ENCODE peak calls at places on chromosome 5, in six cellular contexts. F is neuronal stem cell, W is kidney epithelial cell, V is IMR-90, H is AG04450, D is endothelial cell of umbilical vein. Z is an unnamed sample.

GRCh38 chr5:147148715-147149114 is 86.1 kb upstream of the STK32A start:
- DNase-seq in D (no peak), H (no peak), V (no peak), F (no peak), W (no peak), Z (no peak)

GRCh38 chr5:112338681-112339337 is 80.3 kb downstream of the EPB41L4A start:
- DNase-seq in F (no peak), W (peak; percentile 70), H (no peak), D (peak; percentile 91), V (no peak), Z (no peak)

GRCh38 chr5:1512541-1513291 is 11.0 kb downstream of the LPCAT1 start:
- DNase-seq in D (no peak), H (no peak), V (no peak), F (no peak), W (no peak), Z (no peak)

GRCh38 chr5:58544195-58544594 is 38.7 kb upstream of the RAB3C start:
- DNase-seq in V (no peak), F (no peak), H (no peak), D (no peak), W (no peak), Z (no peak)

GRCh38 chr5:178529080-178529479 is 61.1 kb downstream of the COL23A1 start:
- DNase-seq in F (no peak), D (no peak), V (no peak), H (no peak), W (no peak), Z (no peak)

GRCh38 chr5:38443390-38443789 is 113.1 kb downstream of the LIFR start:
- DNase-seq in V (no peak), H (no peak), W (no peak), D (no peak), F (no peak), Z (no peak)

GRCh38 chr5:157626831-157627230 is 25.4 kb downstream of the SOX30 start:
- DNase-seq in V (no peak), F (no peak), H (no peak), D (no peak), W (no peak), Z (no peak)

GRCh38 chr5:84693256-84693655 is 308.6 kb upstream of the EDIL3 start:
- DNase-seq in H (no peak), W (no peak), F (no peak), V (no peak), D (no peak), Z (no peak)

GRCh38 chr5:68420476-68421344 is 205.2 kb downstream of the PIK3R1 start:
- DNase-seq in V (no peak), H (no peak), F (no peak), D (no peak), W (no peak), Z (no peak)

GRCh38 chr5:59021286-59021673 is 438.4 kb downstream of the RAB3C start:
- DNase-seq in D (no peak), H (no peak), V (no peak), F (no peak), W (no peak), Z (no peak)

GRCh38 chr5:115977096-115977495 is 14.8 kb downstream of the LVRN start:
- DNase-seq in W (no peak), H (no peak), D (peak; percentile 42), F (no peak), V (no peak), Z (no peak)

GRCh38 chr5:115758356-115758755 is 58.1 kb downstream of the CDO1 start:
- DNase-seq in F (no peak), H (no peak), V (no peak), D (no peak), W (peak; percentile 50), Z (no peak)

GRCh38 chr5:37786855-37787254 is 53.0 kb downstream of the GDNF start:
- DNase-seq in W (no peak), D (no peak), V (peak; percentile 85), F (no peak), H (no peak), Z (no peak)

GRCh38 chr5:39716532-39716971 is 291.8 kb upstream of the DAB2 start:
- DNase-seq in H (no peak), W (no peak), F (peak; percentile 27), D (peak; percentile 68), V (peak; percentile 46), Z (no peak)

GRCh38 chr5:142829821-142830220 is 59.6 kb downstream of the ARHGAP26 start:
- DNase-seq in V (peak; percentile 26), D (peak; percentile 82), W (no peak), F (no peak), H (no peak), Z (no peak)

GRCh38 chr5:172816887-172817418 is 17.1 kb upstream of the ERGIC1 start:
- DNase-seq in W (peak; percentile 57), D (no peak), F (no peak), H (no peak), V (peak; percentile 93), Z (peak; percentile 29)

GRCh38 chr5:6686916-6687409 is 26.3 kb upstream of the TENT4A start:
- DNase-seq in F (peak; percentile 69), W (no peak), V (peak; percentile 60), D (peak; percentile 67), H (no peak), Z (no peak)

GRCh38 chr5:88391116-88391515 is 122.5 kb upstream of the TMEM161B start:
- DNase-seq in H (no peak), F (no peak), D (no peak), W (no peak), V (no peak), Z (no peak)

GRCh38 chr5:23884405-23884804 is 377.0 kb downstream of the PRDM9 start:
- DNase-seq in W (no peak), D (no peak), F (no peak), V (no peak), H (no peak), Z (no peak)
- H3K4me3 ChIP-seq in W (no peak overlapping the region), D (no peak overlapping the region), F (no peak overlapping the region), V (no peak overlapping the region), H (no peak overlapping the region), Z (no peak overlapping the region)

DNA sequence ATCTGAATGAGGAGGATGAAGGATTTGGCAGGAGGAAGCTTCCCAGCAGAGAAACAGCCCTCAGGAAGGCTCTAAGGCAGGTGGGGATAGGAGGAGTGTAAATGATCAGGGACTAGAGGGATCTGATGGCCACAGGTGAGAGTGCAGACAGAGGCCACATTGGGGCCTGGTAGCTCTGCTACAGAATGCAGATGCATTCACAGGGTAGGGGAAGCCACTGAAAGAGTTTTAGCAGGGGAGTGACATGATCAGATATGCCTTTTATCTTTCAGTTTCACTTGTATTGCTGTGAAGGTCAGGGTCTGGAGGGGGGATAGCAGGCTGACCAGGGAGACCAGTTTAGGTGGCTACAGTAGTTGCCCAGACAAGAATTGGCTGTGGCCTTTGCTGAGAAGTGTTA is 3.0 kb downstream of the TXNDC15 start:
- DNase-seq in H (no peak), F (no peak), W (no peak), V (no peak), D (no peak), Z (no peak)
- H3K4me3 ChIP-seq in H (no peak overlapping the region), F (no peak overlapping the region), W (no peak overlapping the region), V (no peak overlapping the region), D (no peak overlapping the region), Z (no peak overlapping the region)

DNA sequence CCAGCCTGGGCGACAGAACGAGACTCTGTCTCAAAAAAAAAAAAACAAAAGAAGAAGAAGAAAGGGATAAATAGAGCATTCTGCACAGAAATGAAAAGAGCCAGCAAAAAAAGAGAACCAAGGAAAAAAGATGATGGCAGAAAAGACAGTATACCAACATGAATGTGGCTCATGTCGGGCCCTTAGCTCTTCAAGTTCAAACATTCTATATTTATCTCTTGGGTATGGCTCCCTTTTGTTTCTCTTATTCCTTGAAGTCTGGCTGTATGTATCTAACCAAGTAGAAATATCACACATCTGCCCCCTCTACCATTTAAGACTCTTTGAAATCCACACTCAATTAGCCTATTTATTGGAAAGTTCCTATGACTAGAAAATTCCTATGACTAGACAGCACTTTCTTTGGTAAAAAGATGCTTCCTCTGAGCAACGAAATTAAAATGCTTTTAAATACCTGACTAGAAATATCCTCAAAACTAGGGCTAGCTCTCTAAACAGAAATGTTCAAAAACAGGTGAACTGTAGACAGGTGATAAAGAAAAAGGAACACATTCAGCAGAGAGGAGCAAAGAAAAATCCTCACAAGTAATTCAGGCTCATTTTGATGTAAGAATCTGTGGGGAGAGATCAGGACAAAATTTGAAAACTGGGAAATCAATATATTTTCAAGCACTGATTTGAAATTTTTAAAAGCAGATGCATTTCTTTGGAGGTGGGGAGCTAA is 2.6 kb downstream of the SELENOP start:
- DNase-seq in H (no peak), V (no peak), W (no peak), D (no peak), F (no peak), Z (no peak)
- H3K4me3 ChIP-seq in H (no peak overlapping the region), V (no peak overlapping the region), W (no peak overlapping the region), D (no peak overlapping the region), F (no peak overlapping the region), Z (no peak overlapping the region)

GRCh38 chr5:95709967-95710650 is 21.0 kb upstream of the RHOBTB3 start:
- DNase-seq in H (no peak), F (no peak), W (no peak), D (no peak), V (no peak), Z (no peak)
- H3K4me3 ChIP-seq in H (no peak overlapping the region), F (no peak overlapping the region), W (no peak overlapping the region), D (no peak overlapping the region), V (no peak overlapping the region), Z (no peak overlapping the region)